ENCODE peak calls at places on chromosomes 16 and 17, in six cellular contexts. One of them, this sample, is unnamed.

GRCh38 chr16:2091722-2092620 is 43.7 kb downstream of the PKD1 start:
- DNase-seq in CD4-positive, alpha-beta memory T cell: no peak
- DNase-seq in iris pigment epithelial cell: no peak
- DNase-seq in fibroblast of pulmonary artery: no peak
- DNase-seq in activated CD4-positive, alpha-beta T cell treated with anti-CD3 and anti-CD28 coated beads, Interleukin-2, amount 10 ng/mL, durations not matched to agents 7 days and 5 days: no peak
- DNase-seq in LoVo: peak; percentile 83
- DNase-seq in this sample: no peak

GRCh38 chr16:4517812-4518211 is 20.8 kb downstream of the CDIP1 start:
- DNase-seq in CD4-positive, alpha-beta memory T cell: no peak
- DNase-seq in iris pigment epithelial cell: peak; percentile 40
- DNase-seq in fibroblast of pulmonary artery: peak; percentile 52
- DNase-seq in activated CD4-positive, alpha-beta T cell treated with anti-CD3 and anti-CD28 coated beads, Interleukin-2, amount 10 ng/mL, durations not matched to agents 7 days and 5 days: no peak
- DNase-seq in LoVo: no peak
- DNase-seq in this sample: peak; percentile 38

GRCh38 chr16:10675861-10676260 is 18.9 kb downstream of the TEKT5 start:
- DNase-seq in CD4-positive, alpha-beta memory T cell: no peak
- DNase-seq in iris pigment epithelial cell: no peak
- DNase-seq in fibroblast of pulmonary artery: no peak
- DNase-seq in activated CD4-positive, alpha-beta T cell treated with anti-CD3 and anti-CD28 coated beads, Interleukin-2, amount 10 ng/mL, durations not matched to agents 7 days and 5 days: no peak
- DNase-seq in LoVo: no peak
- DNase-seq in this sample: peak; percentile 86

GRCh38 chr17:41773190-41773588 is 13.3 kb downstream of the JUP start:
- DNase-seq in CD4-positive, alpha-beta memory T cell: no peak
- DNase-seq in iris pigment epithelial cell: peak; percentile 88
- DNase-seq in fibroblast of pulmonary artery: peak; percentile 90
- DNase-seq in activated CD4-positive, alpha-beta T cell treated with anti-CD3 and anti-CD28 coated beads, Interleukin-2, amount 10 ng/mL, durations not matched to agents 7 days and 5 days: no peak
- DNase-seq in LoVo: peak; percentile 86
- DNase-seq in this sample: peak; percentile 81

GRCh38 chr17:614637-615546 is 99.7 kb downstream of the VPS53 start:
- DNase-seq in CD4-positive, alpha-beta memory T cell: no peak
- DNase-seq in iris pigment epithelial cell: peak; percentile 88
- DNase-seq in fibroblast of pulmonary artery: no peak
- DNase-seq in activated CD4-positive, alpha-beta T cell treated with anti-CD3 and anti-CD28 coated beads, Interleukin-2, amount 10 ng/mL, durations not matched to agents 7 days and 5 days: no peak
- DNase-seq in LoVo: no peak
- DNase-seq in this sample: no peak

GRCh38 chr16:29198731-29199521 is 207.6 kb downstream of the NPIPB11 start:
- DNase-seq in CD4-positive, alpha-beta memory T cell: no peak
- DNase-seq in iris pigment epithelial cell: no peak
- DNase-seq in fibroblast of pulmonary artery: peak; percentile 31
- DNase-seq in activated CD4-positive, alpha-beta T cell treated with anti-CD3 and anti-CD28 coated beads, Interleukin-2, amount 10 ng/mL, durations not matched to agents 7 days and 5 days: no peak
- DNase-seq in LoVo: no peak
- DNase-seq in this sample: no peak

GRCh38 chr16:86708431-86708830 is 130.1 kb downstream of the FOXL1 start:
- DNase-seq in CD4-positive, alpha-beta memory T cell: no peak
- DNase-seq in iris pigment epithelial cell: no peak
- DNase-seq in fibroblast of pulmonary artery: no peak
- DNase-seq in activated CD4-positive, alpha-beta T cell treated with anti-CD3 and anti-CD28 coated beads, Interleukin-2, amount 10 ng/mL, durations not matched to agents 7 days and 5 days: no peak
- DNase-seq in LoVo: no peak
- DNase-seq in this sample: no peak

GRCh38 chr17:57665696-57666095 is 79.4 kb downstream of the CCDC182 start:
- DNase-seq in CD4-positive, alpha-beta memory T cell: no peak
- DNase-seq in iris pigment epithelial cell: no peak
- DNase-seq in fibroblast of pulmonary artery: no peak
- DNase-seq in activated CD4-positive, alpha-beta T cell treated with anti-CD3 and anti-CD28 coated beads, Interleukin-2, amount 10 ng/mL, durations not matched to agents 7 days and 5 days: no peak
- DNase-seq in LoVo: no peak
- DNase-seq in this sample: no peak

GRCh38 chr16:71930013-71930563 is 34.8 kb downstream of the IST1 start:
- DNase-seq in CD4-positive, alpha-beta memory T cell: no peak
- DNase-seq in iris pigment epithelial cell: no peak
- DNase-seq in fibroblast of pulmonary artery: no peak
- DNase-seq in activated CD4-positive, alpha-beta T cell treated with anti-CD3 and anti-CD28 coated beads, Interleukin-2, amount 10 ng/mL, durations not matched to agents 7 days and 5 days: no peak
- DNase-seq in LoVo: no peak
- DNase-seq in this sample: no peak

GRCh38 chr17:50621562-50621961 is 13.1 kb upstream of the ABCC3 start:
- DNase-seq in CD4-positive, alpha-beta memory T cell: no peak
- DNase-seq in iris pigment epithelial cell: no peak
- DNase-seq in fibroblast of pulmonary artery: peak; percentile 18
- DNase-seq in activated CD4-positive, alpha-beta T cell treated with anti-CD3 and anti-CD28 coated beads, Interleukin-2, amount 10 ng/mL, durations not matched to agents 7 days and 5 days: no peak
- DNase-seq in LoVo: no peak
- DNase-seq in this sample: peak; percentile 15

GRCh38 chr16:77035361-77035760 is 155.6 kb upstream of the MON1B start:
- DNase-seq in CD4-positive, alpha-beta memory T cell: no peak
- DNase-seq in iris pigment epithelial cell: no peak
- DNase-seq in fibroblast of pulmonary artery: no peak
- DNase-seq in activated CD4-positive, alpha-beta T cell treated with anti-CD3 and anti-CD28 coated beads, Interleukin-2, amount 10 ng/mL, durations not matched to agents 7 days and 5 days: no peak
- DNase-seq in LoVo: no peak
- DNase-seq in this sample: no peak

GRCh38 chr17:68542698-68543463 is 30.7 kb downstream of the PRKAR1A start:
- DNase-seq in CD4-positive, alpha-beta memory T cell: no peak
- DNase-seq in iris pigment epithelial cell: no peak
- DNase-seq in fibroblast of pulmonary artery: no peak
- DNase-seq in activated CD4-positive, alpha-beta T cell treated with anti-CD3 and anti-CD28 coated beads, Interleukin-2, amount 10 ng/mL, durations not matched to agents 7 days and 5 days: no peak
- DNase-seq in LoVo: peak; percentile 2
- DNase-seq in this sample: no peak

GRCh38 chr17:75069783-75070182 is 18.0 kb upstream of the SLC16A5 start:
- DNase-seq in CD4-positive, alpha-beta memory T cell: no peak
- DNase-seq in iris pigment epithelial cell: no peak
- DNase-seq in fibroblast of pulmonary artery: no peak
- DNase-seq in activated CD4-positive, alpha-beta T cell treated with anti-CD3 and anti-CD28 coated beads, Interleukin-2, amount 10 ng/mL, durations not matched to agents 7 days and 5 days: peak; percentile 40
- DNase-seq in LoVo: no peak
- DNase-seq in this sample: no peak

GRCh38 chr16:1428511-1428910 is 2.4 kb upstream of the PERCC1 start:
- DNase-seq in CD4-positive, alpha-beta memory T cell: peak; percentile 21
- DNase-seq in iris pigment epithelial cell: peak; percentile 10
- DNase-seq in fibroblast of pulmonary artery: peak; percentile 10
- DNase-seq in activated CD4-positive, alpha-beta T cell treated with anti-CD3 and anti-CD28 coated beads, Interleukin-2, amount 10 ng/mL, durations not matched to agents 7 days and 5 days: peak; percentile 40
- DNase-seq in LoVo: no peak
- DNase-seq in this sample: no peak

GRCh38 chr16:76612497-76612896 is 335.3 kb downstream of the CNTNAP4 start:
- DNase-seq in CD4-positive, alpha-beta memory T cell: no peak
- DNase-seq in iris pigment epithelial cell: no peak
- DNase-seq in fibroblast of pulmonary artery: no peak
- DNase-seq in activated CD4-positive, alpha-beta T cell treated with anti-CD3 and anti-CD28 coated beads, Interleukin-2, amount 10 ng/mL, durations not matched to agents 7 days and 5 days: no peak
- DNase-seq in LoVo: no peak
- DNase-seq in this sample: no peak

GRCh38 chr16:89268585-89268984 is 51.1 kb downstream of the ZNF778 start:
- DNase-seq in CD4-positive, alpha-beta memory T cell: no peak
- DNase-seq in iris pigment epithelial cell: no peak
- DNase-seq in fibroblast of pulmonary artery: no peak
- DNase-seq in activated CD4-positive, alpha-beta T cell treated with anti-CD3 and anti-CD28 coated beads, Interleukin-2, amount 10 ng/mL, durations not matched to agents 7 days and 5 days: no peak
- DNase-seq in LoVo: no peak
- DNase-seq in this sample: no peak

GRCh38 chr17:61486135-61487120 is 34.2 kb downstream of the TBX4 start:
- DNase-seq in CD4-positive, alpha-beta memory T cell: no peak
- DNase-seq in iris pigment epithelial cell: no peak
- DNase-seq in fibroblast of pulmonary artery: no peak
- DNase-seq in activated CD4-positive, alpha-beta T cell treated with anti-CD3 and anti-CD28 coated beads, Interleukin-2, amount 10 ng/mL, durations not matched to agents 7 days and 5 days: no peak
- DNase-seq in LoVo: no peak
- DNase-seq in this sample: no peak

GRCh38 chr17:45784583-45785372 is 658 bp downstream of the CRHR1 start:
- DNase-seq in CD4-positive, alpha-beta memory T cell: peak; percentile 37
- DNase-seq in iris pigment epithelial cell: peak; percentile 10
- DNase-seq in fibroblast of pulmonary artery: no peak
- DNase-seq in activated CD4-positive, alpha-beta T cell treated with anti-CD3 and anti-CD28 coated beads, Interleukin-2, amount 10 ng/mL, durations not matched to agents 7 days and 5 days: peak; percentile 45
- DNase-seq in LoVo: no peak
- DNase-seq in this sample: no peak

GRCh38 chr17:78337244-78338109 is 22.4 kb downstream of the SOCS3 start:
- DNase-seq in CD4-positive, alpha-beta memory T cell: no peak
- DNase-seq in iris pigment epithelial cell: peak; percentile 88
- DNase-seq in fibroblast of pulmonary artery: peak; percentile 68
- DNase-seq in activated CD4-positive, alpha-beta T cell treated with anti-CD3 and anti-CD28 coated beads, Interleukin-2, amount 10 ng/mL, durations not matched to agents 7 days and 5 days: no peak
- DNase-seq in LoVo: no peak
- DNase-seq in this sample: no peak

GRCh38 chr17:57601328-57601727 is 143.8 kb downstream of the CCDC182 start:
- DNase-seq in CD4-positive, alpha-beta memory T cell: no peak
- DNase-seq in iris pigment epithelial cell: no peak
- DNase-seq in fibroblast of pulmonary artery: no peak
- DNase-seq in activated CD4-positive, alpha-beta T cell treated with anti-CD3 and anti-CD28 coated beads, Interleukin-2, amount 10 ng/mL, durations not matched to agents 7 days and 5 days: no peak
- DNase-seq in LoVo: no peak
- DNase-seq in this sample: no peak

GRCh38 chr17:65191805-65192740 is 54.9 kb downstream of the RGS9 start:
- DNase-seq in CD4-positive, alpha-beta memory T cell: no peak
- DNase-seq in iris pigment epithelial cell: peak; percentile 79
- DNase-seq in fibroblast of pulmonary artery: peak; percentile 71
- DNase-seq in activated CD4-positive, alpha-beta T cell treated with anti-CD3 and anti-CD28 coated beads, Interleukin-2, amount 10 ng/mL, durations not matched to agents 7 days and 5 days: no peak
- DNase-seq in LoVo: no peak
- DNase-seq in this sample: peak; percentile 40

GRCh38 chr17:47708864-47709541 is 15.0 kb downstream of the TBKBP1 start:
- DNase-seq in CD4-positive, alpha-beta memory T cell: no peak
- DNase-seq in iris pigment epithelial cell: peak; percentile 28
- DNase-seq in fibroblast of pulmonary artery: peak; percentile 48
- DNase-seq in activated CD4-positive, alpha-beta T cell treated with anti-CD3 and anti-CD28 coated beads, Interleukin-2, amount 10 ng/mL, durations not matched to agents 7 days and 5 days: no peak
- DNase-seq in LoVo: no peak
- DNase-seq in this sample: peak; percentile 7

GRCh38 chr17:35286120-35286781 is 43.4 kb downstream of the SLFN5 start:
- DNase-seq in CD4-positive, alpha-beta memory T cell: peak; percentile 34
- DNase-seq in iris pigment epithelial cell: peak; percentile 42
- DNase-seq in fibroblast of pulmonary artery: peak; percentile 41
- DNase-seq in activated CD4-positive, alpha-beta T cell treated with anti-CD3 and anti-CD28 coated beads, Interleukin-2, amount 10 ng/mL, durations not matched to agents 7 days and 5 days: peak; percentile 17
- DNase-seq in LoVo: no peak
- DNase-seq in this sample: no peak

GRCh38 chr16:30030841-30031413 is at the start of gene TLCD3B:
- DNase-seq in CD4-positive, alpha-beta memory T cell: no peak
- DNase-seq in iris pigment epithelial cell: no peak
- DNase-seq in fibroblast of pulmonary artery: no peak
- DNase-seq in activated CD4-positive, alpha-beta T cell treated with anti-CD3 and anti-CD28 coated beads, Interleukin-2, amount 10 ng/mL, durations not matched to agents 7 days and 5 days: no peak
- DNase-seq in LoVo: no peak
- DNase-seq in this sample: no peak

GRCh38 chr17:71472809-71473789 is 647.7 kb upstream of the SOX9 start:
- DNase-seq in CD4-positive, alpha-beta memory T cell: no peak
- DNase-seq in iris pigment epithelial cell: peak; percentile 57
- DNase-seq in fibroblast of pulmonary artery: peak; percentile 76
- DNase-seq in activated CD4-positive, alpha-beta T cell treated with anti-CD3 and anti-CD28 coated beads, Interleukin-2, amount 10 ng/mL, durations not matched to agents 7 days and 5 days: no peak
- DNase-seq in LoVo: peak; percentile 52
- DNase-seq in this sample: no peak

GRCh38 chr16:4489030-4489429 is 12.8 kb downstream of the HMOX2 start:
- DNase-seq in CD4-positive, alpha-beta memory T cell: no peak
- DNase-seq in iris pigment epithelial cell: peak; percentile 90
- DNase-seq in fibroblast of pulmonary artery: peak; percentile 83
- DNase-seq in activated CD4-positive, alpha-beta T cell treated with anti-CD3 and anti-CD28 coated beads, Interleukin-2, amount 10 ng/mL, durations not matched to agents 7 days and 5 days: no peak
- DNase-seq in LoVo: no peak
- DNase-seq in this sample: peak; percentile 67

GRCh38 chr16:66270333-66270927 is 96.1 kb upstream of the CDH5 start:
- DNase-seq in CD4-positive, alpha-beta memory T cell: peak; percentile 49
- DNase-seq in iris pigment epithelial cell: peak; percentile 64
- DNase-seq in fibroblast of pulmonary artery: peak; percentile 71
- DNase-seq in activated CD4-positive, alpha-beta T cell treated with anti-CD3 and anti-CD28 coated beads, Interleukin-2, amount 10 ng/mL, durations not matched to agents 7 days and 5 days: peak; percentile 57
- DNase-seq in LoVo: peak; percentile 68
- DNase-seq in this sample: peak; percentile 72

GRCh38 chr17:42521036-42521435 is 15.0 kb upstream of the NAGLU start:
- DNase-seq in CD4-positive, alpha-beta memory T cell: no peak
- DNase-seq in iris pigment epithelial cell: no peak
- DNase-seq in fibroblast of pulmonary artery: no peak
- DNase-seq in activated CD4-positive, alpha-beta T cell treated with anti-CD3 and anti-CD28 coated beads, Interleukin-2, amount 10 ng/mL, durations not matched to agents 7 days and 5 days: no peak
- DNase-seq in LoVo: no peak
- DNase-seq in this sample: no peak

GRCh38 chr16:50960517-50961202 is 190.4 kb downstream of the SALL1 start:
- DNase-seq in CD4-positive, alpha-beta memory T cell: no peak
- DNase-seq in iris pigment epithelial cell: no peak
- DNase-seq in fibroblast of pulmonary artery: peak; percentile 0
- DNase-seq in activated CD4-positive, alpha-beta T cell treated with anti-CD3 and anti-CD28 coated beads, Interleukin-2, amount 10 ng/mL, durations not matched to agents 7 days and 5 days: no peak
- DNase-seq in LoVo: no peak
- DNase-seq in this sample: no peak

GRCh38 chr17:21539146-21539545 is 153.2 kb upstream of the KCNJ18 start:
- DNase-seq in CD4-positive, alpha-beta memory T cell: no peak
- DNase-seq in iris pigment epithelial cell: peak; percentile 31
- DNase-seq in fibroblast of pulmonary artery: peak; percentile 26
- DNase-seq in activated CD4-positive, alpha-beta T cell treated with anti-CD3 and anti-CD28 coated beads, Interleukin-2, amount 10 ng/mL, durations not matched to agents 7 days and 5 days: no peak
- DNase-seq in LoVo: peak; percentile 42
- DNase-seq in this sample: no peak

GRCh38 chr16:1475552-1476114 is 805 bp upstream of the CLCN7 start:
- DNase-seq in CD4-positive, alpha-beta memory T cell: no peak
- DNase-seq in iris pigment epithelial cell: no peak
- DNase-seq in fibroblast of pulmonary artery: no peak
- DNase-seq in activated CD4-positive, alpha-beta T cell treated with anti-CD3 and anti-CD28 coated beads, Interleukin-2, amount 10 ng/mL, durations not matched to agents 7 days and 5 days: no peak
- DNase-seq in LoVo: no peak
- DNase-seq in this sample: no peak

GRCh38 chr16:48479319-48479718 is 94.1 kb upstream of the SIAH1 start:
- DNase-seq in CD4-positive, alpha-beta memory T cell: no peak
- DNase-seq in iris pigment epithelial cell: no peak
- DNase-seq in fibroblast of pulmonary artery: no peak
- DNase-seq in activated CD4-positive, alpha-beta T cell treated with anti-CD3 and anti-CD28 coated beads, Interleukin-2, amount 10 ng/mL, durations not matched to agents 7 days and 5 days: no peak
- DNase-seq in LoVo: no peak
- DNase-seq in this sample: no peak

GRCh38 chr17:60422162-60422665 is at the start of gene CHCT1:
- DNase-seq in CD4-positive, alpha-beta memory T cell: no peak
- DNase-seq in iris pigment epithelial cell: no peak
- DNase-seq in fibroblast of pulmonary artery: no peak
- DNase-seq in activated CD4-positive, alpha-beta T cell treated with anti-CD3 and anti-CD28 coated beads, Interleukin-2, amount 10 ng/mL, durations not matched to agents 7 days and 5 days: no peak
- DNase-seq in LoVo: no peak
- DNase-seq in this sample: no peak

GRCh38 chr17:27956601-27957445 is 63.7 kb upstream of the LYRM9 start:
- DNase-seq in CD4-positive, alpha-beta memory T cell: no peak
- DNase-seq in iris pigment epithelial cell: peak; percentile 52
- DNase-seq in fibroblast of pulmonary artery: peak; percentile 54
- DNase-seq in activated CD4-positive, alpha-beta T cell treated with anti-CD3 and anti-CD28 coated beads, Interleukin-2, amount 10 ng/mL, durations not matched to agents 7 days and 5 days: no peak
- DNase-seq in LoVo: no peak
- DNase-seq in this sample: no peak

GRCh38 chr16:4663756-4664465 is 29.5 kb upstream of the NUDT16L1 start:
- DNase-seq in CD4-positive, alpha-beta memory T cell: no peak
- DNase-seq in iris pigment epithelial cell: peak; percentile 57
- DNase-seq in fibroblast of pulmonary artery: peak; percentile 23
- DNase-seq in activated CD4-positive, alpha-beta T cell treated with anti-CD3 and anti-CD28 coated beads, Interleukin-2, amount 10 ng/mL, durations not matched to agents 7 days and 5 days: no peak
- DNase-seq in LoVo: no peak
- DNase-seq in this sample: peak; percentile 46